ENCODE peak calls at places on chromosomes 7 and 10, in eight cellular contexts. One of them, this sample, is unnamed.

GRCh38 chr7:23467731-23468720 is 2.3 kb downstream of the IGF2BP3 start:
- DNase-seq in Jurkat, Clone E6-1: no peak
- DNase-seq in NCI-H774: no peak
- DNase-seq in stimulated activated naive CD4-positive, alpha-beta T cell: peak
- DNase-seq in IMR-90: peak
- DNase-seq in hippocampal formation: no peak
- DNase-seq in GM20000: peak
- DNase-seq in fibroblast of lung: peak
- DNase-seq in this sample: no peak

GRCh38 chr10:112735041-112735690 is 214.9 kb upstream of the TCF7L2 start:
- DNase-seq in NCI-H774: no peak
- DNase-seq in fibroblast of lung: no peak
- DNase-seq in hippocampal formation: no peak
- DNase-seq in Jurkat, Clone E6-1: no peak
- DNase-seq in stimulated activated naive CD4-positive, alpha-beta T cell: no peak
- DNase-seq in GM20000: no peak
- DNase-seq in IMR-90: no peak
- DNase-seq in this sample: no peak

GRCh38 chr10:33410096-33410859 is 75.8 kb upstream of the NRP1 start:
- DNase-seq in GM20000: no peak
- DNase-seq in fibroblast of lung: no peak
- DNase-seq in hippocampal formation: no peak
- DNase-seq in NCI-H774: no peak
- DNase-seq in Jurkat, Clone E6-1: no peak
- DNase-seq in IMR-90: peak
- DNase-seq in stimulated activated naive CD4-positive, alpha-beta T cell: no peak
- DNase-seq in this sample: no peak

GRCh38 chr7:8113184-8113583 is 144.6 kb downstream of the GLCCI1 start:
- DNase-seq in GM20000: no peak
- DNase-seq in Jurkat, Clone E6-1: no peak
- DNase-seq in IMR-90: no peak
- DNase-seq in fibroblast of lung: no peak
- DNase-seq in hippocampal formation: no peak
- DNase-seq in stimulated activated naive CD4-positive, alpha-beta T cell: no peak
- DNase-seq in NCI-H774: no peak
- DNase-seq in this sample: no peak

GRCh38 chr7:33769930-33770329 is 135.4 kb upstream of the BMPER start:
- DNase-seq in fibroblast of lung: no peak
- DNase-seq in GM20000: no peak
- DNase-seq in stimulated activated naive CD4-positive, alpha-beta T cell: no peak
- DNase-seq in IMR-90: no peak
- DNase-seq in Jurkat, Clone E6-1: no peak
- DNase-seq in hippocampal formation: no peak
- DNase-seq in NCI-H774: no peak
- DNase-seq in this sample: no peak

GRCh38 chr10:100341953-100342626 is 4.9 kb upstream of the SCD start:
- DNase-seq in hippocampal formation: peak
- DNase-seq in IMR-90: peak
- DNase-seq in NCI-H774: peak
- DNase-seq in stimulated activated naive CD4-positive, alpha-beta T cell: peak
- DNase-seq in Jurkat, Clone E6-1: no peak
- DNase-seq in GM20000: peak
- DNase-seq in fibroblast of lung: peak
- DNase-seq in this sample: peak

GRCh38 chr7:93620057-93620456 is 45.5 kb upstream of the CALCR start:
- DNase-seq in IMR-90: no peak
- DNase-seq in stimulated activated naive CD4-positive, alpha-beta T cell: no peak
- DNase-seq in Jurkat, Clone E6-1: no peak
- DNase-seq in hippocampal formation: no peak
- DNase-seq in fibroblast of lung: no peak
- DNase-seq in NCI-H774: no peak
- DNase-seq in GM20000: no peak
- DNase-seq in this sample: no peak

GRCh38 chr7:53835301-53835700 is 706.9 kb upstream of the VSTM2A start:
- DNase-seq in GM20000: no peak
- DNase-seq in NCI-H774: no peak
- DNase-seq in Jurkat, Clone E6-1: no peak
- DNase-seq in IMR-90: no peak
- DNase-seq in fibroblast of lung: no peak
- DNase-seq in stimulated activated naive CD4-positive, alpha-beta T cell: no peak
- DNase-seq in hippocampal formation: no peak
- DNase-seq in this sample: no peak

GRCh38 chr7:149188637-149189259 is 6.6 kb upstream of the ZNF282 start:
- DNase-seq in GM20000: no peak
- DNase-seq in NCI-H774: no peak
- DNase-seq in fibroblast of lung: peak
- DNase-seq in Jurkat, Clone E6-1: no peak
- DNase-seq in hippocampal formation: no peak
- DNase-seq in stimulated activated naive CD4-positive, alpha-beta T cell: no peak
- DNase-seq in IMR-90: no peak
- DNase-seq in this sample: no peak

GRCh38 chr7:41143074-41143473 is 559.8 kb downstream of the INHBA start:
- DNase-seq in stimulated activated naive CD4-positive, alpha-beta T cell: no peak
- DNase-seq in NCI-H774: no peak
- DNase-seq in Jurkat, Clone E6-1: no peak
- DNase-seq in IMR-90: no peak
- DNase-seq in GM20000: no peak
- DNase-seq in hippocampal formation: no peak
- DNase-seq in fibroblast of lung: no peak
- DNase-seq in this sample: no peak

GRCh38 chr7:112782498-112782897 is 7.7 kb downstream of the TMEM168 start:
- DNase-seq in fibroblast of lung: peak
- DNase-seq in NCI-H774: no peak
- DNase-seq in stimulated activated naive CD4-positive, alpha-beta T cell: no peak
- DNase-seq in hippocampal formation: no peak
- DNase-seq in Jurkat, Clone E6-1: no peak
- DNase-seq in IMR-90: no peak
- DNase-seq in GM20000: peak
- DNase-seq in this sample: no peak

GRCh38 chr7:28986723-28987122 is 28.6 kb upstream of the TRIL start:
- DNase-seq in NCI-H774: no peak
- DNase-seq in Jurkat, Clone E6-1: no peak
- DNase-seq in fibroblast of lung: peak
- DNase-seq in GM20000: no peak
- DNase-seq in hippocampal formation: no peak
- DNase-seq in IMR-90: peak
- DNase-seq in stimulated activated naive CD4-positive, alpha-beta T cell: no peak
- DNase-seq in this sample: no peak

GRCh38 chr7:93043393-93043985 is 74.3 kb downstream of the SAMD9 start:
- DNase-seq in GM20000: no peak
- DNase-seq in fibroblast of lung: peak
- DNase-seq in Jurkat, Clone E6-1: no peak
- DNase-seq in stimulated activated naive CD4-positive, alpha-beta T cell: no peak
- DNase-seq in hippocampal formation: no peak
- DNase-seq in IMR-90: peak
- DNase-seq in NCI-H774: no peak
- DNase-seq in this sample: no peak

GRCh38 chr10:132077091-132077490 is 11.3 kb downstream of the JAKMIP3 start:
- DNase-seq in IMR-90: no peak
- DNase-seq in GM20000: no peak
- DNase-seq in NCI-H774: no peak
- DNase-seq in Jurkat, Clone E6-1: no peak
- DNase-seq in stimulated activated naive CD4-positive, alpha-beta T cell: no peak
- DNase-seq in hippocampal formation: no peak
- DNase-seq in fibroblast of lung: no peak
- DNase-seq in this sample: no peak

GRCh38 chr7:80088705-80089104 is 45.9 kb upstream of the GNAI1 start:
- DNase-seq in IMR-90: peak
- DNase-seq in stimulated activated naive CD4-positive, alpha-beta T cell: no peak
- DNase-seq in Jurkat, Clone E6-1: no peak
- DNase-seq in fibroblast of lung: peak
- DNase-seq in hippocampal formation: no peak
- DNase-seq in NCI-H774: no peak
- DNase-seq in GM20000: no peak
- DNase-seq in this sample: no peak

GRCh38 chr7:1839701-1840100 is 169.6 kb downstream of the ELFN1 start:
- DNase-seq in fibroblast of lung: no peak
- DNase-seq in hippocampal formation: no peak
- DNase-seq in GM20000: no peak
- DNase-seq in NCI-H774: no peak
- DNase-seq in Jurkat, Clone E6-1: no peak
- DNase-seq in stimulated activated naive CD4-positive, alpha-beta T cell: no peak
- DNase-seq in IMR-90: no peak
- DNase-seq in this sample: no peak

GRCh38 chr7:98418636-98419315 is 17.9 kb upstream of the BAIAP2L1 start:
- DNase-seq in stimulated activated naive CD4-positive, alpha-beta T cell: no peak
- DNase-seq in GM20000: no peak
- DNase-seq in IMR-90: peak
- DNase-seq in fibroblast of lung: peak
- DNase-seq in Jurkat, Clone E6-1: no peak
- DNase-seq in hippocampal formation: no peak
- DNase-seq in NCI-H774: peak
- DNase-seq in this sample: no peak

GRCh38 chr7:151491859-151492258 is 27.8 kb downstream of the RHEB start:
- DNase-seq in hippocampal formation: no peak
- DNase-seq in GM20000: no peak
- DNase-seq in Jurkat, Clone E6-1: no peak
- DNase-seq in IMR-90: peak
- DNase-seq in fibroblast of lung: peak
- DNase-seq in stimulated activated naive CD4-positive, alpha-beta T cell: no peak
- DNase-seq in NCI-H774: no peak
- DNase-seq in this sample: no peak

GRCh38 chr7:30905078-30906012 is 6.3 kb upstream of the AQP1 start:
- DNase-seq in stimulated activated naive CD4-positive, alpha-beta T cell: no peak
- DNase-seq in fibroblast of lung: no peak
- DNase-seq in NCI-H774: no peak
- DNase-seq in IMR-90: no peak
- DNase-seq in GM20000: no peak
- DNase-seq in hippocampal formation: no peak
- DNase-seq in Jurkat, Clone E6-1: no peak
- DNase-seq in this sample: no peak

This sample was measured in T-cell.